ENCODE peak calls at places on chromosomes 1 and 21, in six cellular contexts. Q is glomerular endothelial cell, P is astrocyte of the spinal cord, B is head of caudate nucleus, V is Kasumi-1, L is GM10248. W is an unnamed sample.

GRCh38 chr1:21217812-21218596 is 41.3 kb upstream of the EIF4G3 start:
- DNase-seq in Q (no peak), P (no peak), B (peak), V (peak), L (peak), W (no peak)

GRCh38 chr1:152111515-152111968 is 3.7 kb downstream of the TCHH start:
- DNase-seq in Q (peak), P (peak), B (peak), V (peak), L (no peak), W (no peak)

GRCh38 chr1:24060482-24060881 is 51.5 kb downstream of the MYOM3 start:
- DNase-seq in Q (no peak), P (no peak), B (no peak), V (no peak), L (no peak), W (no peak)

GRCh38 chr1:12208764-12209494 is 20.9 kb upstream of the VPS13D start:
- DNase-seq in Q (peak), P (peak), B (peak), V (peak), L (peak), W (peak)

GRCh38 chr1:246597340-246597739 is 31.1 kb downstream of the CNST start:
- DNase-seq in Q (no peak), P (peak), B (no peak), V (no peak), L (no peak), W (no peak)

GRCh38 chr1:227926896-227927885 is 20.5 kb downstream of the WNT9A start:
- DNase-seq in Q (no peak), P (no peak), B (no peak), V (no peak), L (no peak), W (no peak)

GRCh38 chr21:43591468-43592050 is 67.7 kb downstream of the HSF2BP start:
- DNase-seq in Q (no peak), P (no peak), B (no peak), V (no peak), L (no peak), W (no peak)

GRCh38 chr1:152505083-152505482 is 5.5 kb upstream of the LCE5A start:
- DNase-seq in Q (no peak), P (no peak), B (no peak), V (no peak), L (no peak), W (no peak)

GRCh38 chr1:204357551-204357950 is 2.2 kb downstream of the PLEKHA6 start:
- DNase-seq in Q (no peak), P (no peak), B (peak), V (no peak), L (no peak), W (no peak)

GRCh38 chr1:38605091-38605490 is 254.5 kb downstream of the RRAGC start:
- DNase-seq in Q (no peak), P (no peak), B (no peak), V (no peak), L (no peak), W (no peak)

GRCh38 chr1:177185209-177185608 is 14.5 kb downstream of the BRINP2 start:
- DNase-seq in Q (no peak), P (no peak), B (no peak), V (peak), L (no peak), W (no peak)

GRCh38 chr1:27601771-27602509 is 2.0 kb downstream of the AHDC1 start:
- DNase-seq in Q (no peak), P (no peak), B (peak), V (peak), L (peak), W (no peak)

GRCh38 chr1:178458203-178458602 is 38.6 kb downstream of the CLEC20A start:
- DNase-seq in Q (no peak), P (no peak), B (no peak), V (no peak), L (no peak), W (no peak)

GRCh38 chr1:226481133-226481532 is 67.4 kb upstream of the STUM start:
- DNase-seq in Q (no peak), P (no peak), B (no peak), V (no peak), L (no peak), W (no peak)

GRCh38 chr1:50979964-50980363 is 9.9 kb downstream of the CDKN2C start:
- DNase-seq in Q (no peak), P (no peak), B (no peak), V (no peak), L (no peak), W (no peak)